ENCODE peak calls at places on chromosomes 11 and 22, in eight cellular contexts. One of them, this sample, is unnamed.

GRCh38 chr22:20956258-20957117 is 10.6 kb upstream of the AIFM3 start:
- DNase-seq in PC-3: peak
- DNase-seq in IMR-90: peak
- DNase-seq in endothelial cell of umbilical vein: no peak
- DNase-seq in neuronal stem cell: no peak
- DNase-seq in PC-9: peak
- DNase-seq in A549: peak
- DNase-seq in mesendoderm: peak
- DNase-seq in this sample: peak

GRCh38 chr11:75668508-75669297 is at the start of gene MAP6:
- DNase-seq in PC-3: peak
- DNase-seq in endothelial cell of umbilical vein: no peak
- DNase-seq in PC-9: no peak
- DNase-seq in A549: peak
- DNase-seq in neuronal stem cell: peak
- DNase-seq in IMR-90: no peak
- DNase-seq in mesendoderm: peak
- DNase-seq in this sample: peak

GRCh38 chr11:130146797-130147196 is 12.8 kb upstream of the ST14 start:
- DNase-seq in endothelial cell of umbilical vein: peak
- DNase-seq in PC-9: peak
- DNase-seq in neuronal stem cell: no peak
- DNase-seq in mesendoderm: no peak
- DNase-seq in A549: no peak
- DNase-seq in IMR-90: no peak
- DNase-seq in PC-3: peak
- DNase-seq in this sample: no peak

GRCh38 chr22:39524753-39525657 is 4.6 kb downstream of the ATF4 start:
- DNase-seq in A549: no peak
- DNase-seq in mesendoderm: no peak
- DNase-seq in IMR-90: no peak
- DNase-seq in endothelial cell of umbilical vein: no peak
- DNase-seq in PC-9: no peak
- DNase-seq in PC-3: no peak
- DNase-seq in neuronal stem cell: no peak
- DNase-seq in this sample: no peak

GRCh38 chr11:45104006-45104789 is 42.2 kb upstream of the PRDM11 start:
- DNase-seq in neuronal stem cell: no peak
- DNase-seq in endothelial cell of umbilical vein: no peak
- DNase-seq in PC-9: no peak
- DNase-seq in mesendoderm: no peak
- DNase-seq in IMR-90: no peak
- DNase-seq in PC-3: no peak
- DNase-seq in A549: no peak
- DNase-seq in this sample: peak

GRCh38 chr22:32839776-32840571 is 38.5 kb downstream of the TIMP3 start:
- DNase-seq in IMR-90: peak
- DNase-seq in A549: no peak
- DNase-seq in mesendoderm: no peak
- DNase-seq in neuronal stem cell: no peak
- DNase-seq in endothelial cell of umbilical vein: no peak
- DNase-seq in PC-3: no peak
- DNase-seq in PC-9: no peak
- DNase-seq in this sample: peak

GRCh38 chr11:71180694-71181466 is 71.5 kb downstream of the SHANK2 start:
- DNase-seq in endothelial cell of umbilical vein: no peak
- DNase-seq in mesendoderm: no peak
- DNase-seq in PC-9: no peak
- DNase-seq in neuronal stem cell: no peak
- DNase-seq in A549: no peak
- DNase-seq in PC-3: no peak
- DNase-seq in IMR-90: no peak
- DNase-seq in this sample: no peak

GRCh38 chr22:39248254-39248653 is 3.5 kb upstream of the PDGFB start:
- DNase-seq in IMR-90: no peak
- DNase-seq in PC-3: no peak
- DNase-seq in endothelial cell of umbilical vein: peak
- DNase-seq in neuronal stem cell: no peak
- DNase-seq in mesendoderm: no peak
- DNase-seq in A549: no peak
- DNase-seq in PC-9: no peak
- DNase-seq in this sample: no peak

GRCh38 chr11:32602657-32603410 is 19.2 kb downstream of the EIF3M start:
- DNase-seq in PC-9: no peak
- DNase-seq in PC-3: peak
- DNase-seq in neuronal stem cell: no peak
- DNase-seq in A549: no peak
- DNase-seq in endothelial cell of umbilical vein: peak
- DNase-seq in IMR-90: peak
- DNase-seq in mesendoderm: no peak
- DNase-seq in this sample: no peak

GRCh38 chr22:42897960-42898359 is 40.9 kb upstream of the ARFGAP3 start:
- DNase-seq in PC-9: no peak
- DNase-seq in PC-3: no peak
- DNase-seq in neuronal stem cell: no peak
- DNase-seq in IMR-90: no peak
- DNase-seq in mesendoderm: no peak
- DNase-seq in endothelial cell of umbilical vein: no peak
- DNase-seq in A549: no peak
- DNase-seq in this sample: no peak

GRCh38 chr11:77249427-77249826 is 52.1 kb downstream of the GDPD4 start:
- DNase-seq in neuronal stem cell: no peak
- DNase-seq in PC-9: peak
- DNase-seq in PC-3: peak
- DNase-seq in IMR-90: peak
- DNase-seq in endothelial cell of umbilical vein: peak
- DNase-seq in A549: no peak
- DNase-seq in mesendoderm: no peak
- DNase-seq in this sample: no peak

GRCh38 chr11:65822760-65823528 is 10.8 kb upstream of the SNX32 start:
- DNase-seq in endothelial cell of umbilical vein: no peak
- DNase-seq in mesendoderm: no peak
- DNase-seq in PC-9: no peak
- DNase-seq in PC-3: no peak
- DNase-seq in IMR-90: no peak
- DNase-seq in A549: no peak
- DNase-seq in neuronal stem cell: no peak
- DNase-seq in this sample: no peak

GRCh38 chr22:19107730-19108074 is 14.5 kb downstream of the DGCR2 start:
- DNase-seq in PC-3: no peak
- DNase-seq in mesendoderm: no peak
- DNase-seq in IMR-90: no peak
- DNase-seq in PC-9: no peak
- DNase-seq in A549: no peak
- DNase-seq in neuronal stem cell: no peak
- DNase-seq in endothelial cell of umbilical vein: no peak
- DNase-seq in this sample: no peak

DNA sequence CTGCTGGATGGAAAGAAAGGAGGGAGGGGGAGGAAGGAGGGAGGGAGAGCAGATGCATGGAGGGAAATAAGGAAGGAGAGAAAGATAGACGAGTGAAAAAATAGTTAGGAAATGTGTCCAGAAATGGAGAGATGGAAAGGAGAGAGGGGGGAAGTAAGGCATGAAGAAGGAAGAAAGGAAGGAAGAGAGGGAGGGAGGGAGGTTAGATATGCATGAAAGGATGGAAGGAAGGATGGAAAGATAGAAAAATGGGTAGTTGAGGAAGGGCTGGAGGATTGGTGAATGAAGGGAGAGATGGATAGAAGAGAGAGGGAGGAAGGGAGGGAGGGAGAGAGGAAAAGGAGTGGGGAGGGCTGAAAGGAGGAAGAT is 19.6 kb downstream of the LINC01488 start:
- DNase-seq in mesendoderm: no peak
- DNase-seq in IMR-90: no peak
- DNase-seq in neuronal stem cell: no peak
- DNase-seq in PC-3: no peak
- DNase-seq in A549: no peak
- DNase-seq in PC-9: no peak
- DNase-seq in endothelial cell of umbilical vein: no peak
- DNase-seq in this sample: no peak
- H3K4me2 ChIP-seq in mesendoderm: no peak
- H3K4me2 ChIP-seq in IMR-90: no peak
- H3K4me2 ChIP-seq in neuronal stem cell: no peak
- H3K4me2 ChIP-seq in PC-3: no peak
- H3K4me2 ChIP-seq in A549: no peak
- H3K4me2 ChIP-seq in PC-9: no peak
- H3K4me2 ChIP-seq in endothelial cell of umbilical vein: no peak
- H3K4me2 ChIP-seq in this sample: no peak

DNA sequence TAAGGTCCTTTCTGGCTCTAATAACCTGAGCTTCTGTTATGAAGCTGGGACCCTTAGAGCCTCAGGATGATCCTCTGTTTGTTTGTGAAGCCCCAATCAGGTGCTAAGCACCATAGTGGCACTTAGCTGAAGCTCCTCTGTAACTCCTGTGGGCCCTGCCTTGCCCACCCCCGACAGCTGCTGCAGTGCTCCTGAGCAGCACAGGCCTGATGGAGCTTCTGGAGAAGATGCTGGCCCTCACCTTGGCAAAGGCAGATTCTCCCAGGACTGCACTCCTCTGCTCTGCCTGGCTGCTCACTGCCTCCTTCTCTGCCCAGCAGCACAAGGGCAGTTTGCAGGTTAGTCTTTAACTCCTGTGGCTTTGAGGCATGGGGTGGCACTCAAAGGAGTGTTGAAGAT is 19.0 kb upstream of the CCDC134 start:
- DNase-seq in IMR-90: no peak
- DNase-seq in neuronal stem cell: no peak
- DNase-seq in endothelial cell of umbilical vein: no peak
- DNase-seq in mesendoderm: no peak
- DNase-seq in A549: no peak
- DNase-seq in PC-3: no peak
- DNase-seq in PC-9: no peak
- DNase-seq in this sample: no peak
- H3K4me3 ChIP-seq in IMR-90: no peak
- H3K4me3 ChIP-seq in neuronal stem cell: no peak
- H3K4me3 ChIP-seq in endothelial cell of umbilical vein: no peak
- H3K4me3 ChIP-seq in mesendoderm: no peak
- H3K4me3 ChIP-seq in A549: no peak
- H3K4me3 ChIP-seq in PC-3: no peak
- H3K4me3 ChIP-seq in PC-9: no peak
- H3K4me3 ChIP-seq in this sample: no peak

DNA sequence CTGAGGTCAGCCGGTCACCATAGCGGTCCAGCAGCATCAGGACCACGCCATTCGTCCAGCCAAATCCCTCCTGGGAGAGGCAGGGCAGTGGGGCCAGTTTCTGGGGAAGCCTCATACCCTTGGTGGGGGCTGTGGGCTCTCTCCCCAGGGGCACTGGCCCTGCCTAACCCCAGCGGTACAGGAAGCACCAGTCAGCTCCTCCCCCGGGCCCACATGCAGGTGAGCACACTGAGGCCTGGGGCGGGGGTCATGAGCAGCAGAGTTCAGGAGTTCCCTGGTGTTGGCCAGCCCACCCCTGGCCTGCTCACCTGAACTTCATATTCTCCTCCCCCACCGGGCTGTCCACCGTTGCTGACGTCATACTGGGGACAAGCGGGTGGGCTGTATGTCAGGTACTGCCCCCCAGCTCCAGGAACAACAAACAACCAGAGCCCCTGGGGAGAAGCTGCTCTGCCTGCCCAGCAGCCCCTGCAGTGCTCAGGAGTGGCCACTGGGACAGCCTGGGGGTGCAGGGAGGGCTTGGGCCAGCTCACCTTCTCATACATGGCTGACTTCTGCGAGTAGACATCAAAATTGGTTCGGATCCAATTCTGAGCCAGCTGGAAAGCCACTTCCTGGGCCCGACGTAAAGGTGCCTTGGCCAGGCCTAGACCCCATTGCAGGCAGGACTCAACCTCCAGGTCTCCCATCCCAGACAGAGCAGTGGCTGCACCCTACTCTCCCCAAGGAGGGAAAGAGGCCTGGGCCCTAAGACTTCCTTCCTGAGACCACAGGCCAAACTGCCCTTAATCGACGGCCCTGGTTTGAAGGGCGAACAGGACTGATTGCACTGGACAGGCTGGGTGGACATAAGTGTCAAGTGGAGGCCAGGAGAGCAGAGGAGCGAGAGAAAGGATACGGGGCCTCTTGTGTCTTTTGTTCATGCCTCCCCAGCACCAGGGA is 20.8 kb downstream of the TREH start:
- DNase-seq in neuronal stem cell: no peak
- DNase-seq in mesendoderm: peak
- DNase-seq in PC-9: no peak
- DNase-seq in A549: no peak
- DNase-seq in IMR-90: no peak
- DNase-seq in endothelial cell of umbilical vein: peak
- DNase-seq in PC-3: peak
- DNase-seq in this sample: no peak
- H3K4me2 ChIP-seq in neuronal stem cell: no peak
- H3K4me2 ChIP-seq in mesendoderm: no peak
- H3K4me2 ChIP-seq in PC-9: peak
- H3K4me2 ChIP-seq in A549: peak
- H3K4me2 ChIP-seq in IMR-90: no peak
- H3K4me2 ChIP-seq in endothelial cell of umbilical vein: no peak
- H3K4me2 ChIP-seq in PC-3: peak
- H3K4me2 ChIP-seq in this sample: peak

DNA sequence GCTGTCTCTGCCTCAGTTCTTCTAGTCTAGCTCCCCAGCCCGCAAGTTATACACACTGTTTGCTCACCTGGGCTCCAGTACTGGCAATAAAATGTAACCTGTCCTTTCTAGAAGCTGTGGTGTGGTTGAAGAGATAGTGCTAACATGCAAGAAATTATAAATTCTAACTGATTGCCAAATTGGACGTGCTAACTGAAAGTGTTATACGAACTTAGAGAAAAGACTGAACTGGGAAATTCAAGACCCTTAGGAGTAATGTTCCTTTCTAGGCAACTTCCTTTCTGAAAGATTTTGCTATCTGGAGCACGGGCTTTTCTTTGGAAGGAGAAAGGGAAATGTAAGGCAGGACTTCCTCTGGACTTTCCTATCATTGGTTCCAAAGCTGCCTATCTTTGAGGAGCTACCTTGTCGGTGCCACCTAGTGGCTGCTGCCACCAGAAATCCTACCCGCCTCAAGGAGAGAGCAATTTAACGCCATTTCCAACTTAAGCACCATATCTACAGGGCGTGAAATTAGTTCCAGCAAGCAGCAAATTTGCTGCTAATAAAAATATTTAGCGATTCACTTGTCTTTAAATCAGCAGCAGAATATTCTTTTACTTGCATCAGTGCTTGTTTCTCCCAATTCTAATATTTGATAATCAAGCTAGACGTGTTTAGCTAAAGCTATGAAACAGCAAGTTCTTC is 12.7 kb upstream of the TMEM218 start:
- DNase-seq in PC-9: peak
- DNase-seq in A549: peak
- DNase-seq in PC-3: peak
- DNase-seq in mesendoderm: peak
- DNase-seq in IMR-90: peak
- DNase-seq in neuronal stem cell: no peak
- DNase-seq in endothelial cell of umbilical vein: peak
- DNase-seq in this sample: peak
- H3K4me3 ChIP-seq in PC-9: peak
- H3K4me3 ChIP-seq in A549: peak
- H3K4me3 ChIP-seq in PC-3: no peak
- H3K4me3 ChIP-seq in mesendoderm: no peak
- H3K4me3 ChIP-seq in IMR-90: no peak
- H3K4me3 ChIP-seq in neuronal stem cell: no peak
- H3K4me3 ChIP-seq in endothelial cell of umbilical vein: no peak
- H3K4me3 ChIP-seq in this sample: no peak

GRCh38 chr11:457071-457760 is 7.1 kb downstream of the PTDSS2 start:
- DNase-seq in neuronal stem cell: no peak
- DNase-seq in PC-3: no peak
- DNase-seq in mesendoderm: no peak
- DNase-seq in PC-9: no peak
- DNase-seq in A549: no peak
- DNase-seq in IMR-90: no peak
- DNase-seq in endothelial cell of umbilical vein: no peak
- DNase-seq in this sample: no peak
- H3K4me2 ChIP-seq in neuronal stem cell: no peak
- H3K4me2 ChIP-seq in PC-3: no peak
- H3K4me2 ChIP-seq in mesendoderm: no peak
- H3K4me2 ChIP-seq in PC-9: no peak
- H3K4me2 ChIP-seq in A549: no peak
- H3K4me2 ChIP-seq in IMR-90: no peak
- H3K4me2 ChIP-seq in endothelial cell of umbilical vein: no peak
- H3K4me2 ChIP-seq in this sample: no peak

This sample was measured in hepatocyte.